ENCODE peak calls at places on chromosomes 16 and 17, in four cellular contexts. T, L, H and G are unnamed samples.

GRCh38 chr16:56880176-56880575 is 15.2 kb downstream of the SLC12A3 start:
- DNase-seq in T (no peak), H (no peak), L (no peak), G (no peak)

GRCh38 chr17:45780921-45781320 is 3.2 kb upstream of the CRHR1 start:
- DNase-seq in T (no peak), L (no peak), H (no peak), G (no peak)

GRCh38 chr17:41418116-41418860 is 6.1 kb downstream of the KRT37 start:
- DNase-seq in L (no peak), T (no peak), H (no peak), G (no peak)

GRCh38 chr16:17177968-17178880 is 292.5 kb downstream of the XYLT1 start:
- DNase-seq in T (no peak), L (no peak), H (no peak), G (no peak)

GRCh38 chr17:52384695-52385094 is 226.2 kb upstream of the CA10 start:
- DNase-seq in H (no peak), T (no peak), L (no peak), G (no peak)

GRCh38 chr16:47067203-47067602 is 76.5 kb downstream of the NETO2 start:
- DNase-seq in H (no peak), L (no peak), T (no peak), G (no peak)

GRCh38 chr16:49660647-49661046 is 195.3 kb downstream of the ZNF423 start:
- DNase-seq in L (no peak), T (no peak), H (no peak), G (no peak)

GRCh38 chr16:30934827-30935557 is 11.6 kb downstream of the FBXL19 start:
- DNase-seq in L (no peak), H (peak; percentile 73), T (peak; percentile 70), G (peak; percentile 83)

GRCh38 chr17:78082988-78083387 is 45.6 kb downstream of the TMC6 start:
- DNase-seq in L (no peak), H (no peak), T (no peak), G (no peak)

GRCh38 chr16:11801481-11802021 is 4.5 kb upstream of the ZC3H7A start:
- DNase-seq in H (no peak), L (no peak), T (no peak), G (no peak)

GRCh38 chr16:50360033-50360778 is 8.6 kb downstream of the BRD7 start:
- DNase-seq in L (no peak), T (no peak), H (no peak), G (no peak)

GRCh38 chr17:58370309-58370708 is 18.3 kb upstream of the SUPT4H1 start:
- DNase-seq in H (no peak), T (no peak), L (no peak), G (no peak)

GRCh38 chr17:63700528-63701441 is 860 bp upstream of the LIMD2 start:
- DNase-seq in T (no peak), L (no peak), H (no peak), G (no peak)

GRCh38 chr17:78805301-78805700 is 23.2 kb upstream of the CYTH1 start:
- DNase-seq in T (no peak), H (no peak), L (no peak), G (no peak)

GRCh38 chr17:50117202-50118040 is 12.5 kb downstream of the SAMD14 start:
- DNase-seq in H (peak; percentile 84), L (no peak), T (peak; percentile 51), G (no peak)

GRCh38 chr17:37110012-37110701 is 161.4 kb downstream of the AATF start:
- DNase-seq in H (no peak), L (no peak), T (no peak), G (no peak)

GRCh38 chr17:64773836-64774761 is 112.0 kb upstream of the SMURF2 start:
- DNase-seq in T (peak; percentile 91), H (peak; percentile 71), L (no peak), G (peak; percentile 82)

GRCh38 chr16:83060-83603 is 5.1 kb downstream of the MPG start:
- DNase-seq in T (no peak), L (no peak), H (no peak), G (no peak)

GRCh38 chr16:85453-85782 is 7.4 kb downstream of the MPG start:
- DNase-seq in L (no peak), H (no peak), T (no peak), G (no peak)

GRCh38 chr16:85865-86264 is 7.8 kb downstream of the MPG start:
- DNase-seq in T (no peak), H (no peak), L (no peak), G (no peak)

GRCh38 chr16:84718-85452 is 6.9 kb downstream of the MPG start:
- DNase-seq in H (no peak), L (peak; percentile 65), T (no peak), G (no peak)

GRCh38 chr16:83781-84615 is 6.0 kb downstream of the MPG start:
- DNase-seq in T (no peak), L (no peak), H (no peak), G (no peak)
- TF ChIP-seq TARDBP in T (no peak), L (no peak), H (no peak), G (no peak)

DNA sequence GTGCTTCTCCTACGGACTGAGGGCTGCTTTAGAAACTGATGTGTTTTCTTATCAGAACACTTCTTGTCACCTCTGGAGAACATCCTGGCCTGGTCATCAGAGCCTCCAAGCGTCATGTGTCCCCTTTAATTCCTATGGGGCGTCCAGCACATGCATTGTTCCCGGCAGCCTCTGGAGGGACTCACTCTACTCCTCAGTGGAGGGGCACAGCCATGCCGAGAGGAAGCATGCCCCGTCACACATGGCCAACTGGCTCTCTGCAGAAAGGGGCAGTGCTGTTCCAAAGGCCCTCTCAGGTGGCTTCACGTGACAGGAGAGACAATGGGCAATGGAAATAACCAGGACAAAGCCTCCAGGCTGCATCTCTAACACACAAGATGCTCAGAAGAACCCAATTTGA is 31.8 kb downstream of the CDRT15L2 start:
- DNase-seq in H (no peak), T (no peak), L (no peak), G (no peak)
- TF ChIP-seq TARDBP in H (no peak), T (no peak), L (no peak), G (no peak)

GRCh38 chr16:466651-467050 is 41.2 kb downstream of the RAB11FIP3 start:
- DNase-seq in H (no peak), T (no peak), L (no peak), G (no peak)
- TF ChIP-seq TARDBP in H (no peak), T (no peak), L (no peak), G (no peak)

GRCh38 chr17:73489991-73490390 is 154.3 kb downstream of the SDK2 start:
- DNase-seq in L (no peak), T (no peak), H (no peak), G (no peak)
- TF ChIP-seq TARDBP in L (no peak), T (no peak), H (no peak), G (no peak)

GRCh38 chr16:81611721-81612120 is 167.1 kb downstream of the CMIP start:
- DNase-seq in T (no peak), H (no peak), L (no peak), G (no peak)

GRCh38 chr16:81610936-81611335 is 166.3 kb downstream of the CMIP start:
- DNase-seq in H (no peak), T (no peak), L (no peak), G (no peak)

GRCh38 chr16:81609323-81609892 is 164.8 kb downstream of the CMIP start:
- DNase-seq in H (no peak), T (no peak), L (no peak), G (no peak)

GRCh38 chr16:81608515-81609209 is 164.1 kb downstream of the CMIP start:
- DNase-seq in T (no peak), H (peak; percentile 61), L (no peak), G (no peak)

GRCh38 chr16:81610144-81610842 is 165.7 kb downstream of the CMIP start:
- DNase-seq in H (no peak), L (no peak), T (no peak), G (no peak)
- TF ChIP-seq TARDBP in H (no peak), L (no peak), T (no peak), G (no peak)

GRCh38 chr17:55302407-55302787 is 37.6 kb downstream of the HLF start:
- DNase-seq in T (no peak), H (no peak), L (no peak), G (no peak)

GRCh38 chr17:55304171-55304859 is 39.6 kb downstream of the HLF start:
- DNase-seq in L (no peak), T (no peak), H (no peak), G (no peak)

GRCh38 chr17:55303701-55304145 is 39.0 kb downstream of the HLF start:
- DNase-seq in L (no peak), H (no peak), T (no peak), G (no peak)

GRCh38 chr17:55301521-55302406 is 37.0 kb downstream of the HLF start:
- DNase-seq in T (peak; percentile 99), H (no peak), L (no peak), G (no peak)

DNA sequence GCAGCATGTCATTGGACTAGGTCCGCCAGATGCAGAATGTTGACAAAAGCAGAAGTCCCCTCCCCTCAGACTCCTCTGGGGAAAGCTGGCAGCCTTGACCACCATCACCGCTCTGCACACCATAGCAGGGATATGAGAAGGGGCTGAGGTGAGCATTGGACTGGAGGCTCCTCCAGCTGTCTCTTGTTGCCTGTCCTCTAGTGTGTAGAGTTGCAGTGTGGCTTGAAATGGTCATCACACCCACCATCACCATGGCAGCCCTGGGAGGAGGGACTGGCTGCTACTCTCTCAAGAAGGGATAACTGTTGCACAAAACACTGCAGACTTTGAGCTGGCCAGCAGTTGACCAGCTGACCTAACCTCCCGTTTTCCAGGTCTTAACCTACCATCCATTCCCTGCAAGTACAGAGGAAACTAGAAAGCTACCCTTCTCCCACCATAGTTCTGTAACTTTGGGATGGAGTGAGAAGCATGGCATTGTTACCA is 38.3 kb downstream of the HLF start:
- DNase-seq in H (no peak), T (no peak), L (no peak), G (no peak)
- TF ChIP-seq TARDBP in H (no peak), T (no peak), L (no peak), G (no peak)